ENCODE peak calls at places on chromosomes 1 and 21, in ten cellular contexts. K is iPS-NIHi11, Y is NCI-H524, X is bronchial epithelial cell, Z is hypothalamus, C is MCF 10A, N is activated T-cell treated with anti-CD3 and anti-CD28 coated beads for 24 hours, A is RCC 7860, S is GM23338, V is head of caudate nucleus. T is an unnamed sample.

GRCh38 chr1:186193224-186193623 is 181.8 kb downstream of the TPR start:
- DNase-seq in K (no peak), Y (no peak), X (no peak), Z (no peak), C (no peak), N (no peak), A (no peak), S (no peak), V (no peak), T (no peak)

GRCh38 chr1:2495546-2495945 is 19.5 kb downstream of the PLCH2 start:
- DNase-seq in K (no peak), Y (no peak), X (no peak), Z (no peak), C (no peak), N (no peak), A (no peak), S (no peak), V (no peak), T (no peak)

GRCh38 chr1:215833936-215834729 is 267.0 kb downstream of the KCTD3 start:
- DNase-seq in K (no peak), Y (no peak), X (peak; percentile 2), Z (no peak), C (no peak), N (no peak), A (no peak), S (peak; percentile 4), V (no peak), T (no peak)

GRCh38 chr1:246683521-246683920 is 40.7 kb upstream of the SCCPDH start:
- DNase-seq in K (no peak), Y (no peak), X (no peak), Z (no peak), C (no peak), N (no peak), A (no peak), S (no peak), V (no peak), T (no peak)

GRCh38 chr1:75412616-75413015 is 198.3 kb downstream of the SLC44A5 start:
- DNase-seq in K (no peak), Y (no peak), X (peak; percentile 79), Z (no peak), C (peak; percentile 59), N (no peak), A (no peak), S (no peak), V (no peak), T (no peak)

GRCh38 chr1:17919525-17920439 is 164.6 kb downstream of the ACTL8 start:
- DNase-seq in K (peak; percentile 62), Y (peak; percentile 69), X (peak; percentile 8), Z (peak; percentile 14), C (peak; percentile 57), N (no peak), A (no peak), S (peak; percentile 81), V (peak; percentile 25), T (peak; percentile 90)

GRCh38 chr1:168824418-168824817 is 95.4 kb upstream of the DPT start:
- DNase-seq in K (no peak), Y (no peak), X (no peak), Z (no peak), C (no peak), N (no peak), A (no peak), S (no peak), V (no peak), T (no peak)

GRCh38 chr1:247487057-247487456 is 29.2 kb upstream of the OR2B11 start:
- DNase-seq in K (peak; percentile 66), Y (peak; percentile 15), X (peak; percentile 23), Z (no peak), C (peak; percentile 76), N (peak; percentile 19), A (peak; percentile 29), S (peak; percentile 72), V (no peak), T (peak; percentile 71)

GRCh38 chr21:32878654-32879053 is 107.1 kb upstream of the PAXBP1 start:
- DNase-seq in K (no peak), Y (no peak), X (no peak), Z (no peak), C (no peak), N (no peak), A (no peak), S (peak; percentile 16), V (no peak), T (no peak)

GRCh38 chr21:45109831-45110492 is 35.6 kb downstream of the ADARB1 start:
- DNase-seq in K (no peak), Y (no peak), X (no peak), Z (no peak), C (no peak), N (peak; percentile 39), A (peak; percentile 64), S (no peak), V (peak; percentile 32), T (no peak)

GRCh38 chr1:6727535-6727934 is 25.9 kb upstream of the DNAJC11 start:
- DNase-seq in K (peak; percentile 79), Y (peak; percentile 59), X (peak; percentile 58), Z (no peak), C (peak; percentile 71), N (peak; percentile 36), A (peak; percentile 35), S (peak; percentile 92), V (no peak), T (peak; percentile 90)

GRCh38 chr1:24535021-24535424 is 20.9 kb upstream of the NCMAP start:
- DNase-seq in K (no peak), Y (no peak), X (no peak), Z (no peak), C (no peak), N (peak; percentile 66), A (no peak), S (peak; percentile 75), V (no peak), T (peak; percentile 52)

GRCh38 chr1:158652721-158653334 is 33.7 kb downstream of the SPTA1 start:
- DNase-seq in K (no peak), Y (no peak), X (no peak), Z (no peak), C (no peak), N (no peak), A (no peak), S (no peak), V (no peak), T (no peak)

GRCh38 chr1:109634292-109634691 is 14.7 kb downstream of the AMPD2 start:
- DNase-seq in K (no peak), Y (no peak), X (no peak), Z (no peak), C (no peak), N (no peak), A (no peak), S (no peak), V (no peak), T (no peak)

GRCh38 chr1:33141781-33142180 is 40.1 kb downstream of the TRIM62 start:
- DNase-seq in K (no peak), Y (no peak), X (no peak), Z (no peak), C (no peak), N (no peak), A (no peak), S (no peak), V (no peak), T (no peak)

GRCh38 chr1:92030701-92031107 is 919 bp downstream of the EPHX4 start:
- DNase-seq in K (peak; percentile 5), Y (no peak), X (peak; percentile 82), Z (no peak), C (peak; percentile 63), N (no peak), A (peak; percentile 31), S (peak; percentile 12), V (no peak), T (no peak)

GRCh38 chr1:27071049-27071416 is 58.4 kb upstream of the TENT5B start:
- DNase-seq in K (peak; percentile 48), Y (peak; percentile 94), X (peak; percentile 52), Z (peak; percentile 68), C (no peak), N (no peak), A (no peak), S (peak; percentile 71), V (no peak), T (peak; percentile 64)

GRCh38 chr1:200733907-200734306 is 4.8 kb upstream of the CAMSAP2 start:
- DNase-seq in K (no peak), Y (no peak), X (peak; percentile 64), Z (no peak), C (peak; percentile 62), N (no peak), A (peak; percentile 20), S (no peak), V (no peak), T (no peak)

GRCh38 chr1:34863501-34863900 is 4.0 kb upstream of the SMIM12 start:
- DNase-seq in K (no peak), Y (no peak), X (no peak), Z (no peak), C (no peak), N (no peak), A (no peak), S (no peak), V (no peak), T (no peak)

GRCh38 chr1:231252336-231252735 is 11.3 kb downstream of the GNPAT start:
- DNase-seq in K (no peak), Y (no peak), X (no peak), Z (no peak), C (peak; percentile 36), N (no peak), A (no peak), S (peak; percentile 21), V (no peak), T (peak; percentile 50)

GRCh38 chr1:200838676-200839445 is 33.9 kb upstream of the GPR25 start:
- DNase-seq in K (no peak), Y (no peak), X (no peak), Z (no peak), C (no peak), N (no peak), A (no peak), S (no peak), V (no peak), T (no peak)

GRCh38 chr1:236890152-236891056 is 95.3 kb downstream of the MTR start:
- DNase-seq in K (no peak), Y (no peak), X (no peak), Z (no peak), C (no peak), N (no peak), A (no peak), S (no peak), V (no peak), T (no peak)

GRCh38 chr21:15355066-15355465 is 290.3 kb upstream of the NRIP1 start:
- DNase-seq in K (no peak), Y (no peak), X (no peak), Z (no peak), C (no peak), N (no peak), A (no peak), S (no peak), V (no peak), T (no peak)

GRCh38 chr1:236568285-236568894 is 35.9 kb downstream of the HEATR1 start:
- DNase-seq in K (no peak), Y (no peak), X (peak; percentile 36), Z (no peak), C (peak; percentile 43), N (no peak), A (no peak), S (no peak), V (no peak), T (no peak)

GRCh38 chr1:214698589-214698988 is 95.6 kb downstream of the CENPF start:
- DNase-seq in K (no peak), Y (no peak), X (no peak), Z (no peak), C (no peak), N (no peak), A (no peak), S (no peak), V (no peak), T (no peak)

GRCh38 chr21:41933259-41934079 is 20.3 kb downstream of the C2CD2 start:
- DNase-seq in K (no peak), Y (no peak), X (peak; percentile 58), Z (no peak), C (peak; percentile 74), N (no peak), A (no peak), S (no peak), V (no peak), T (no peak)

GRCh38 chr1:104646233-104646632 is 896.5 kb downstream of the AMY1C start:
- DNase-seq in K (no peak), Y (no peak), X (no peak), Z (no peak), C (no peak), N (no peak), A (no peak), S (no peak), V (no peak), T (no peak)

GRCh38 chr1:67476006-67476482 is 45.8 kb upstream of the SERBP1 start:
- DNase-seq in K (no peak), Y (no peak), X (no peak), Z (no peak), C (no peak), N (no peak), A (no peak), S (no peak), V (no peak), T (no peak)